ENCODE peak calls at places on chromosomes 5 and 9, in nine cellular contexts. P, M, A, E, F, J, O, R and Y are unnamed samples.

GRCh38 chr5:34586117-34586885 is 69.8 kb upstream of the RAI14 start:
- DNase-seq in E (no peak), O (peak), R (peak), A (no peak), M (no peak), P (no peak), F (no peak), J (peak), Y (no peak)

GRCh38 chr9:129933709-129934586 is 98.7 kb downstream of the USP20 start:
- DNase-seq in O (no peak), M (no peak), J (peak), A (no peak), F (no peak), E (no peak), P (no peak), R (peak), Y (no peak)

GRCh38 chr5:132785864-132786263 is 8.8 kb upstream of the SEPTIN8 start:
- DNase-seq in O (no peak), F (no peak), J (no peak), A (no peak), M (no peak), E (no peak), R (no peak), P (no peak), Y (no peak)

GRCh38 chr5:170418736-170419135 is 29.6 kb upstream of the KCNMB1 start:
- DNase-seq in A (no peak), J (no peak), O (no peak), R (no peak), F (no peak), P (no peak), E (no peak), M (no peak), Y (no peak)

GRCh38 chr9:98357921-98358535 is 102.6 kb upstream of the TBC1D2 start:
- DNase-seq in J (peak), A (no peak), F (no peak), R (peak), E (no peak), O (no peak), P (no peak), M (no peak), Y (no peak)

GRCh38 chr5:149264432-149265069 is 7.1 kb upstream of the AFAP1L1 start:
- DNase-seq in O (peak), A (no peak), P (peak), J (no peak), R (no peak), M (peak), E (no peak), F (peak), Y (no peak)

GRCh38 chr9:80586786-80587185 is 1015.0 kb downstream of the TLE4 start:
- DNase-seq in P (no peak), A (no peak), O (no peak), F (no peak), J (no peak), M (no peak), R (no peak), E (no peak), Y (no peak)

GRCh38 chr9:121717141-121717749 is 65.8 kb downstream of the DAB2IP start:
- DNase-seq in A (no peak), O (no peak), J (no peak), M (no peak), E (no peak), P (no peak), R (no peak), F (no peak), Y (no peak)

GRCh38 chr9:123211081-123211480 is 57.3 kb downstream of the STRBP start:
- DNase-seq in M (no peak), J (no peak), O (no peak), A (no peak), F (no peak), R (no peak), E (no peak), P (no peak), Y (no peak)

GRCh38 chr9:74760031-74760700 is 127.6 kb downstream of the TRPM6 start:
- DNase-seq in J (no peak), E (no peak), O (no peak), P (no peak), M (no peak), F (no peak), A (no peak), R (peak), Y (no peak)

GRCh38 chr5:41871866-41872265 is 1.6 kb upstream of the OXCT1 start:
- DNase-seq in A (no peak), F (no peak), M (no peak), J (peak), P (no peak), R (peak), O (no peak), E (no peak), Y (no peak)

GRCh38 chr5:117692606-117693005 is 1118.0 kb upstream of the SEMA6A start:
- DNase-seq in A (no peak), F (no peak), M (no peak), E (no peak), P (no peak), J (no peak), O (no peak), R (no peak), Y (no peak)

GRCh38 chr5:38878391-38879090 is 32.7 kb downstream of the OSMR start:
- DNase-seq in O (no peak), P (no peak), J (no peak), A (no peak), R (no peak), M (no peak), E (no peak), F (no peak), Y (no peak)